ENCODE peak calls at places on chromosomes 1 and 21, in eight cellular contexts. V is type B pancreatic cell, N is choroid plexus epithelial cell, Z is astrocyte, E is esophagus squamous epithelium, B is A549, S is cardiac muscle cell, M is tibial artery. H is an unnamed sample.

GRCh38 chr1:64195089-64195410 is 8.4 kb upstream of the UBE2U start:
- DNase-seq in S (no peak), E (no peak), V (no peak), Z (no peak), B (no peak), M (no peak), N (no peak), H (no peak)

GRCh38 chr1:145720556-145720877 is 1.2 kb downstream of the CD160 start:
- DNase-seq in N (peak), E (no peak), M (no peak), V (no peak), Z (peak), S (no peak), B (peak), H (no peak)

GRCh38 chr1:173175514-173176146 is 31.5 kb downstream of the TNFSF4 start:
- DNase-seq in E (no peak), Z (peak), V (no peak), N (peak), S (no peak), B (no peak), M (no peak), H (no peak)

GRCh38 chr21:45130324-45130774 is 56.0 kb downstream of the ADARB1 start:
- DNase-seq in B (no peak), E (no peak), N (peak), M (peak), S (peak), V (no peak), Z (peak), H (no peak)

GRCh38 chr21:32520885-32521735 is 64.2 kb downstream of the TCP10L start:
- DNase-seq in N (peak), M (peak), E (no peak), V (no peak), S (no peak), Z (peak), B (peak), H (peak)

GRCh38 chr1:74427676-74428075 is 84.7 kb downstream of the LRRC53 start:
- DNase-seq in S (no peak), B (no peak), V (no peak), N (no peak), Z (peak), M (no peak), E (no peak), H (no peak)

GRCh38 chr1:87330201-87330953 is 1.7 kb downstream of the LMO4 start:
- DNase-seq in M (no peak), E (no peak), N (peak), V (no peak), S (peak), Z (peak), B (no peak), H (no peak)

GRCh38 chr1:37714689-37715088 is 22.4 kb downstream of the CDCA8 start:
- DNase-seq in M (no peak), S (no peak), B (no peak), N (no peak), Z (no peak), V (no peak), E (no peak), H (no peak)

GRCh38 chr1:183417691-183418491 is at the start of gene NMNAT2:
- DNase-seq in S (peak), M (no peak), V (peak), B (peak), Z (no peak), E (no peak), N (peak), H (no peak)

GRCh38 chr21:28776251-28776650 is 216.4 kb downstream of the LTN1 start:
- DNase-seq in M (no peak), E (no peak), B (no peak), Z (peak), S (no peak), V (no peak), N (peak), H (no peak)

DNA sequence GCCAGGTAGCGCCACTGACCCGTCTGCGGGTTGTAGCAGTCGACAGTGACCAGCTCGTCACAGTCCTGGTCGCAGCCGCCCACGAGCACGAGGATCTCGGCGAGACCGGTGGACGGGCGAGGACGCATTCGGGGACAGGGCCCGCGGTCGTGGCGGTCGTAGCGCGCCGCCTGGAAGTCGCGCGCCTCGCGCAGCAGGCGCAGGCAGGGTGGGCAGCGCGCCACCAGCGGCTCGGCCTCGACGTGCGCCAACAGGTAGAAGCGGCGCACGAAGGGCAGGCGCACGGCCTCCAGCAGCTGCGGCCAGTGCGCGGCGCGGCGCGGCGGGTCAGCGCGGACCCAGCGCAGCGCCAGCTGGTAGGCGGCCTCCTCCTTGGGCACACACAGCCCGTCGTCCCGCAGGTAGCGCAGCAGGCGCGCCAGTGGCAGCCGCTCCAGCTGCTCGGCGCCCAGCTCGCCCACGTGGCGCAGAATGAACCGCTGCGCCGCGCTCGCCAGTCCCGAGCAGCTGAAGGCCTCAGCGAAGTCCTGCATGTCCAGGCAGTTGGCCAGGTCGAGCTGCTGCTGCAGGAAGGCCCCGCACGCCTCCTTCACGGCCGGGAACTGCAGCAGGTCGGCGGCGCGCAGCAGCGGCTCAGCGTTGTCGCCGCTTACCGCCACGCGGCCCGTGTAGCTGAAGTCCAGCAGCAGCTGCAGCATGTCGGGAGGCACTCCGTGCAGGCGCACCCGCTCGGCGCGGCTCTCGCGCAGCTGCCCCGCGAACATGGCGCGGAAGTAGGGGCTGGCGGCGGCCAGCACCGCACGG is 602 bp downstream of the KLHL21 start:
- DNase-seq in V (no peak), B (no peak), Z (peak), M (peak), E (no peak), N (peak), S (peak), H (no peak)
- TF ChIP-seq CTCF in V (peak), B (no peak), Z (no peak), M (no peak), E (no peak), N (no peak), S (no peak), H (no peak)

DNA sequence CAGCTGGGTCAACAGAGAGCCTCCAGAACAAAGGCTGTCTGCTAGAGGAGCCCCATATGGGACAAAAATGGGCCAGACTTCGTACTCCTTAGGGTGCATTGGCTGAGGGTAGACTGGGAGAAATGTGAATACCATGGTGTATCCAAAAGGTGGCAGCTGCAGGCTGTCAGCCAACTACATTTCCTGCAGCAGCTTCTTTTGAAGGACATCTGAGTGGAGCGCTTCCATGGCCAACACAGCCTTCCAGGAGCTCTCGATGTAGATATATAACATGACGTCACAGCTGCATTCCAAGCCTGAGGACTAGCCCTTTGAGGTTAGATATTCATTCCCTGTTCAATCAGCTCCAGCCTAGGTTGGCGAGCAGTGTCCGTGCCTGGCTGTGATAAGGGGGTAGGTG is 107.7 kb downstream of the MAB21L3 start:
- DNase-seq in V (no peak), S (peak), Z (no peak), N (no peak), M (no peak), E (no peak), B (peak), H (no peak)
- TF ChIP-seq CTCF in V (no peak), S (no peak), Z (no peak), N (no peak), M (no peak), E (no peak), B (no peak), H (no peak)

DNA sequence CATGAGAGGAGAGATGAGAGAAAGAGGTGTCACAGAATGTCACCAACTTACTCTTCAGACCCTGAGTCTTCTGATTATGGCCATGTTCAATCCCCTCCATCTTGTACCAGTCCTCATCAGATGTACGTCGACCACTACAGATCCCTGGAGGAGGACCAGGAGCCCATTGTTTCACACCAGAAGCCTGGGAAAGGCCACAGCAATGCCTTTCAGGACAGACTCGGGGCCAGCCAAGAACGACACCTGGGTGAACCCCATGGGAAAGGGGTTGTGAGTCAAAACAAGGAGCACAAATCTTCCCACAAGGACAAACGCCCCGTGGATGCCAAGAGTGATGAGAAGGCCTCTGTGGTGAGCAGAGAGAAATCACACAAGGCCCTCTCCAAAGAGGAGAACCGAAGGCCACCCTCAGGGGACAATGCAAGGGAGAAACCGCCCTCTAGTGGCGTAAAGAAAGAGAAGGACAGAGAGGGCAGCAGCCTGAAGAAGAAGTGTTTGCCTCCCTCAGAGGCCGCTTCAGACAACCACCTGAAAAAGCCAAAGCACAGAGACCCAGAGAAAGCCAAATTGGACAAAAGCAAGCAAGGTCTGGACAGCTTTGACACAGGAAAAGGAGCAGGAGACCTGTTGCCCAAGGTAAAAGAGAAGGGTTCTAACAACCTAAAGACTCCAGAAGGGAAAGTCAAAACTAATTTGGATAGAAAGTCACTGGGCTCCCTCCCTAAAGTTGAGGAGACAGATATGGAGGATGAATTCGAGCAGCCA is 8.0 kb downstream of the ELOA start:
- DNase-seq in M (no peak), Z (peak), S (peak), E (no peak), B (peak), V (no peak), N (peak), H (no peak)
- TF ChIP-seq CTCF in M (no peak), Z (peak), S (peak), E (peak), B (peak), V (peak), N (peak), H (no peak)

DNA sequence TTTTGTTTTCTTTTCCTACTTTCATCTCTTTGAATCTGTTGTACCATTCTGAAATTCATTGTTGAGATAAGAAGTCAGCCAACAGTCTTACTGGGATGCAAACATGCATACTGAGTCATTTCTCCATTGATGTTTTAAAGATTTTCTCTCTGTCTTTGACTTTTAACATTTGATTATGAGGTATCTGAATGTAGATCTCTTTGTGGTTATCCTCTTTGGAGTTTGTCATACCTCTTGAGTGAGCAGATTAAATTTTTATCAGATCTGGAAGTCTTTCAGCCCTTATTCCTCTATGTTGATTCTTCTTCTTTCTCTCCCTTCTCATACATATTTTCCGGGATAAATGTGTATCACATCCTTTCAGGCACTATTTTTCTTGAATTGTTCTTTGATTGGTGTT is 406.9 kb upstream of the NCAM2 start:
- DNase-seq in B (no peak), S (no peak), M (no peak), V (no peak), E (no peak), N (peak), Z (peak), H (no peak)
- TF ChIP-seq CTCF in B (no peak), S (no peak), M (no peak), V (no peak), E (no peak), N (no peak), Z (no peak), H (no peak)

GRCh38 chr1:161440312-161440894 is 64.9 kb upstream of the FCGR2A start:
- DNase-seq in E (no peak), N (peak), M (no peak), B (peak), V (peak), S (peak), Z (peak), H (no peak)
- TF ChIP-seq CTCF in E (peak), N (peak), M (peak), B (peak), V (peak), S (peak), Z (peak), H (peak)

GRCh38 chr1:45205910-45206721 is at the start of gene ZSWIM5:
- DNase-seq in B (peak), E (no peak), N (peak), M (peak), S (peak), Z (peak), V (peak), H (peak)
- TF ChIP-seq CTCF in B (no peak), E (no peak), N (no peak), M (peak), S (no peak), Z (no peak), V (no peak), H (no peak)

GRCh38 chr1:34113362-34113761 is 51.7 kb downstream of the CSMD2 start:
- DNase-seq in M (no peak), V (no peak), S (peak), E (no peak), Z (no peak), N (no peak), B (no peak), H (no peak)

GRCh38 chr1:34108711-34109110 is 56.3 kb downstream of the CSMD2 start:
- DNase-seq in E (no peak), S (no peak), M (no peak), N (no peak), V (no peak), Z (no peak), B (no peak), H (no peak)

GRCh38 chr1:34115233-34115632 is 49.8 kb downstream of the CSMD2 start:
- DNase-seq in M (no peak), N (no peak), V (no peak), S (no peak), Z (peak), E (no peak), B (no peak), H (no peak)

GRCh38 chr1:34108269-34108668 is 56.8 kb downstream of the CSMD2 start:
- DNase-seq in M (no peak), Z (no peak), E (no peak), N (no peak), B (no peak), V (no peak), S (peak), H (no peak)

GRCh38 chr1:34113887-34114286 is 51.1 kb downstream of the CSMD2 start:
- DNase-seq in E (no peak), N (peak), B (peak), S (peak), M (no peak), Z (no peak), V (no peak), H (no peak)
- TF ChIP-seq CTCF in E (peak), N (peak), B (no peak), S (no peak), M (no peak), Z (peak), V (peak), H (no peak)

GRCh38 chr1:21891081-21891480 is 46.0 kb downstream of the HSPG2 start:
- DNase-seq in N (no peak), S (no peak), B (no peak), E (no peak), V (no peak), M (no peak), Z (no peak), H (no peak)
- TF ChIP-seq CTCF in N (no peak), S (no peak), B (no peak), E (no peak), V (no peak), M (no peak), Z (no peak), H (no peak)

GRCh38 chr21:46617267-46618051 is 12.6 kb upstream of the S100B start:
- DNase-seq in M (no peak), V (no peak), B (no peak), N (peak), Z (peak), S (no peak), E (no peak), H (no peak)
- TF ChIP-seq CTCF in M (no peak), V (no peak), B (no peak), N (no peak), Z (no peak), S (no peak), E (no peak), H (no peak)

H was measured in tibial nerve.